ENCODE peak calls at places on chromosomes 7 and 10, in six cellular contexts. One of them, this sample, is unnamed.

GRCh38 chr7:116510795-116511194 is 11.3 kb downstream of the CAV2 start:
- DNase-seq in fibroblast of mammary gland: no peak
- DNase-seq in transverse colon: no peak
- DNase-seq in sigmoid colon: no peak
- DNase-seq in GM10248: no peak
- DNase-seq in B cell: no peak
- DNase-seq in this sample: no peak

GRCh38 chr10:49612513-49613159 is 1.2 kb upstream of the CHAT start:
- DNase-seq in fibroblast of mammary gland: no peak
- DNase-seq in transverse colon: no peak
- DNase-seq in sigmoid colon: peak
- DNase-seq in GM10248: no peak
- DNase-seq in B cell: no peak
- DNase-seq in this sample: no peak

GRCh38 chr7:100573691-100574361 is at the start of gene SAP25:
- DNase-seq in fibroblast of mammary gland: no peak
- DNase-seq in transverse colon: no peak
- DNase-seq in sigmoid colon: no peak
- DNase-seq in GM10248: no peak
- DNase-seq in B cell: no peak
- DNase-seq in this sample: no peak

GRCh38 chr7:82542665-82543064 is 99.1 kb upstream of the CACNA2D1 start:
- DNase-seq in fibroblast of mammary gland: peak
- DNase-seq in transverse colon: no peak
- DNase-seq in sigmoid colon: no peak
- DNase-seq in GM10248: no peak
- DNase-seq in B cell: no peak
- DNase-seq in this sample: peak

GRCh38 chr7:112869111-112869774 is 79.0 kb upstream of the TMEM168 start:
- DNase-seq in fibroblast of mammary gland: peak
- DNase-seq in transverse colon: peak
- DNase-seq in sigmoid colon: no peak
- DNase-seq in GM10248: peak
- DNase-seq in B cell: peak
- DNase-seq in this sample: peak

GRCh38 chr7:92699560-92699959 is 109.4 kb upstream of the FAM133B start:
- DNase-seq in fibroblast of mammary gland: peak
- DNase-seq in transverse colon: no peak
- DNase-seq in sigmoid colon: no peak
- DNase-seq in GM10248: no peak
- DNase-seq in B cell: no peak
- DNase-seq in this sample: peak

GRCh38 chr7:21429021-21429420 is 1.1 kb downstream of the SP4 start:
- DNase-seq in fibroblast of mammary gland: no peak
- DNase-seq in transverse colon: no peak
- DNase-seq in sigmoid colon: no peak
- DNase-seq in GM10248: no peak
- DNase-seq in B cell: no peak
- DNase-seq in this sample: no peak

GRCh38 chr7:139731802-139732470 is 45.9 kb downstream of the HIPK2 start:
- DNase-seq in fibroblast of mammary gland: peak
- DNase-seq in transverse colon: peak
- DNase-seq in sigmoid colon: peak
- DNase-seq in GM10248: no peak
- DNase-seq in B cell: peak
- DNase-seq in this sample: peak

DNA sequence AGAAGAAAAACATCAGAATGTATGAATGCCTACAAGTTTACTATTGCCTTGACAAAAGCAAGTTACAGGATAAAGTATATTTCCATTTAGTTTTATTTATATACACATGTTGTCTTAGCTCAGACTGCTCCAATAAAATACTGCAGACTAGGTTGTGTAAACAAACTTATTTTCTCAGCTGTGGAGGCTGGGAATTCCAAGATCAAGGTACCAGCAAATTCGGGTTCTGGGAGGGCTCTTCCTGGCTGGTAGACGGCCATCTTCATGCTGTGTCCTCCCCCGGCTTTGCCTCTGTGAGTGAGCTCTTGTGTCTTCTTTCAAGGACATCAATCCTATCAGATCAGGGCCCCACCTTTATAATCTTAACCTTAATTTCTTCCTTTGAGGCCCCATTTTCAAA is 77.1 kb upstream of the UNC5B start:
- DNase-seq in fibroblast of mammary gland: no peak
- DNase-seq in transverse colon: no peak
- DNase-seq in sigmoid colon: no peak
- DNase-seq in GM10248: no peak
- DNase-seq in B cell: no peak
- DNase-seq in this sample: no peak
- TF ChIP-seq CTCF in fibroblast of mammary gland: no peak
- TF ChIP-seq CTCF in transverse colon: no peak
- TF ChIP-seq CTCF in sigmoid colon: no peak
- TF ChIP-seq CTCF in GM10248: no peak
- TF ChIP-seq CTCF in B cell: no peak
- TF ChIP-seq CTCF in this sample: no peak

GRCh38 chr7:28160551-28160991 is 20.0 kb downstream of the JAZF1 start:
- DNase-seq in fibroblast of mammary gland: no peak
- DNase-seq in transverse colon: no peak
- DNase-seq in sigmoid colon: no peak
- DNase-seq in GM10248: no peak
- DNase-seq in B cell: no peak
- DNase-seq in this sample: peak

GRCh38 chr7:28155964-28156363 is 24.6 kb downstream of the JAZF1 start:
- DNase-seq in fibroblast of mammary gland: peak
- DNase-seq in transverse colon: no peak
- DNase-seq in sigmoid colon: no peak
- DNase-seq in GM10248: no peak
- DNase-seq in B cell: no peak
- DNase-seq in this sample: peak

GRCh38 chr7:28156401-28156800 is 24.2 kb downstream of the JAZF1 start:
- DNase-seq in fibroblast of mammary gland: no peak
- DNase-seq in transverse colon: no peak
- DNase-seq in sigmoid colon: no peak
- DNase-seq in GM10248: no peak
- DNase-seq in B cell: no peak
- DNase-seq in this sample: no peak

GRCh38 chr7:28157311-28157710 is 23.3 kb downstream of the JAZF1 start:
- DNase-seq in fibroblast of mammary gland: no peak
- DNase-seq in transverse colon: no peak
- DNase-seq in sigmoid colon: no peak
- DNase-seq in GM10248: no peak
- DNase-seq in B cell: no peak
- DNase-seq in this sample: no peak

DNA sequence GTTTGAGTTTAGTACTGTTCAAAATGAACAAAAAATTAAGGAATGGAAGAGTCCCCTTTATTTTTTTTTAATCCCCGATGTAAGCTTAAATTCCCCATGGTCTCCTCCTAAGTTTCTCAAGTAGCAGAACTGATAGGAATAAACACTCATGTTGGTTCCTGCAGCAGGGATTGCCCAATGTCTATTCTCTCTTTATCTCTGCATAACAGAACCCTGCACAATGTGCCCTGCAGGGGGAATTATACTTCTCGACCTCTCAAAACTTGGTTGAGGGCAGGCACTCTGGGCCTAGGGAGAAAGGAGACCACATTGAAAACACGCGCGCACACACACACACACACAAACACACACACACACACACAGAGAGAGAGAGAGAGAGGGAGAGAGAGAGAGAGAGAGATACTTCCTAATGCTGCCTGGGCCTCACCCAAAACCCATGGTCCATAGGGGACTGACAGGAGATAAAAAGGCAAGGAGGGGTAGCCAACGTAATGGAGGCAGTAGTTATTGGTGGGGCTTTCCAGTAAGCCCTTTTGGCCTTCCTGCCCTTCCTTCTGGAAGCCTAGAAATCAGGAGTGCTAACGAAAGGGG is 22.7 kb downstream of the JAZF1 start:
- DNase-seq in fibroblast of mammary gland: no peak
- DNase-seq in transverse colon: no peak
- DNase-seq in sigmoid colon: no peak
- DNase-seq in GM10248: no peak
- DNase-seq in B cell: no peak
- DNase-seq in this sample: no peak
- TF ChIP-seq CTCF in fibroblast of mammary gland: no peak
- TF ChIP-seq CTCF in transverse colon: no peak
- TF ChIP-seq CTCF in sigmoid colon: no peak
- TF ChIP-seq CTCF in GM10248: no peak
- TF ChIP-seq CTCF in B cell: no peak
- TF ChIP-seq CTCF in this sample: no peak

GRCh38 chr10:14876764-14877163 is 1.9 kb upstream of the SUV39H2 start:
- DNase-seq in fibroblast of mammary gland: no peak
- DNase-seq in transverse colon: no peak
- DNase-seq in sigmoid colon: no peak
- DNase-seq in GM10248: no peak
- DNase-seq in B cell: no peak
- DNase-seq in this sample: no peak

GRCh38 chr10:14880201-14880600 is 1.5 kb downstream of the SUV39H2 start:
- DNase-seq in fibroblast of mammary gland: no peak
- DNase-seq in transverse colon: no peak
- DNase-seq in sigmoid colon: no peak
- DNase-seq in GM10248: no peak
- DNase-seq in B cell: no peak
- DNase-seq in this sample: no peak

GRCh38 chr10:14879801-14880193 is 1.1 kb downstream of the SUV39H2 start:
- DNase-seq in fibroblast of mammary gland: no peak
- DNase-seq in transverse colon: no peak
- DNase-seq in sigmoid colon: no peak
- DNase-seq in GM10248: no peak
- DNase-seq in B cell: no peak
- DNase-seq in this sample: no peak

GRCh38 chr10:14879055-14879800 is 562 bp downstream of the SUV39H2 start:
- DNase-seq in fibroblast of mammary gland: no peak
- DNase-seq in transverse colon: peak
- DNase-seq in sigmoid colon: no peak
- DNase-seq in GM10248: no peak
- DNase-seq in B cell: no peak
- DNase-seq in this sample: no peak

GRCh38 chr10:14878266-14879054 is at the start of gene SUV39H2:
- DNase-seq in fibroblast of mammary gland: peak
- DNase-seq in transverse colon: peak
- DNase-seq in sigmoid colon: peak
- DNase-seq in GM10248: peak
- DNase-seq in B cell: peak
- DNase-seq in this sample: peak
- TF ChIP-seq CTCF in fibroblast of mammary gland: no peak
- TF ChIP-seq CTCF in transverse colon: no peak
- TF ChIP-seq CTCF in sigmoid colon: no peak
- TF ChIP-seq CTCF in GM10248: peak
- TF ChIP-seq CTCF in B cell: no peak
- TF ChIP-seq CTCF in this sample: no peak

GRCh38 chr7:36153571-36154097 is 580 bp downstream of the EEPD1 start:
- DNase-seq in fibroblast of mammary gland: no peak
- DNase-seq in transverse colon: no peak
- DNase-seq in sigmoid colon: peak
- DNase-seq in GM10248: no peak
- DNase-seq in B cell: no peak
- DNase-seq in this sample: no peak
- TF ChIP-seq CTCF in fibroblast of mammary gland: no peak
- TF ChIP-seq CTCF in transverse colon: no peak
- TF ChIP-seq CTCF in sigmoid colon: no peak
- TF ChIP-seq CTCF in GM10248: no peak
- TF ChIP-seq CTCF in B cell: no peak
- TF ChIP-seq CTCF in this sample: no peak

GRCh38 chr10:128087884-128088695 is 38.1 kb downstream of the MKI67 start:
- DNase-seq in fibroblast of mammary gland: no peak
- DNase-seq in transverse colon: no peak
- DNase-seq in sigmoid colon: no peak
- DNase-seq in GM10248: no peak
- DNase-seq in B cell: no peak
- DNase-seq in this sample: peak
- TF ChIP-seq CTCF in fibroblast of mammary gland: no peak
- TF ChIP-seq CTCF in transverse colon: no peak
- TF ChIP-seq CTCF in sigmoid colon: no peak
- TF ChIP-seq CTCF in GM10248: no peak
- TF ChIP-seq CTCF in B cell: no peak
- TF ChIP-seq CTCF in this sample: peak

GRCh38 chr10:76497671-76498070 is 1066.2 kb downstream of the LRMDA start:
- DNase-seq in fibroblast of mammary gland: no peak
- DNase-seq in transverse colon: no peak
- DNase-seq in sigmoid colon: no peak
- DNase-seq in GM10248: no peak
- DNase-seq in B cell: no peak
- DNase-seq in this sample: no peak
- TF ChIP-seq CTCF in fibroblast of mammary gland: no peak
- TF ChIP-seq CTCF in transverse colon: no peak
- TF ChIP-seq CTCF in sigmoid colon: no peak
- TF ChIP-seq CTCF in GM10248: no peak
- TF ChIP-seq CTCF in B cell: no peak
- TF ChIP-seq CTCF in this sample: no peak

DNA sequence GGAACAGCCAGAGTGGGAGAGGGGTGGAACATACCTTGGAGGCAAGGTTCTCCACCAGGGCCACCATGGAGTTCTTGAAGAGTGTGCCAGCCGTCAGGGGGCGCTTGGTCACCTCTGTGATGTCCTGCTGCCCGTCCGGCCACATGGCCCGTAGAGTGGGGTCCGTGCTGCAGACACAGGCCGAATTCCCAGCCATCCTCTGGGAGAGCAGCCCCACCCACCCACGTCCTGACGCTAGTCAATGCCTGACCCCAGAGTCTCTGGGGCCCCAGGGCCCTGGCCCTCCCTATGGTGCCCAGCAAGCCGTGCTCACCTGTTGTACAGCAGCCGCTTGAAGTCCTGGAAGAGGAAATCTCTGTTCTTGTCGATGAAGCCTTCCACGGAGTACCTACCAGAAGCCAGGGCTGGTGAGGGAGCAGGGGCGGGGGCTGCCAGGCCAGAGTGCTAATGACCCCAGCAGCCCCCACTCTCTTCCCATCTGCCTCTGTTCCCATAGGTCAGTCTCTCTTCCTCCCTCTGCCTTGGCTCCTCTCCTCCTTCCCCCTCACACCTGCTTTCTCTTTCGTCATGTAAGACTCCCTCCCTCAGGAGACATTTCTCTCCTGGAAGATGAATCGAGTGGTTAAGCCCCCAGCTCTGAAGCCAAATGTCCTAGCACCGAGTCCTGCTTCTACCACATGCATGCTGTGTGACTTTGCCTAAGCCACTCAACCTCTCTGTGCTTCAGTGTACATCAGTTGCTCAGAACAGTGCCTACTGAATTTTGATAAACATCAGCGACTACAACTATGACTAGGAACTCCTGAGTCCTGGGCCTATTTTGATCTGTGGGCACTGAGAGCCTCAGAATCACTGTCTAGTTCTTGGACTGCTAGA is 11.0 kb downstream of the MYO1G start:
- DNase-seq in fibroblast of mammary gland: no peak
- DNase-seq in transverse colon: no peak
- DNase-seq in sigmoid colon: peak
- DNase-seq in GM10248: no peak
- DNase-seq in B cell: peak
- DNase-seq in this sample: no peak
- TF ChIP-seq CTCF in fibroblast of mammary gland: peak
- TF ChIP-seq CTCF in transverse colon: no peak
- TF ChIP-seq CTCF in sigmoid colon: no peak
- TF ChIP-seq CTCF in GM10248: no peak
- TF ChIP-seq CTCF in B cell: no peak
- TF ChIP-seq CTCF in this sample: peak

GRCh38 chr10:42422911-42423310 is 215.5 kb downstream of the ZNF33B start:
- DNase-seq in fibroblast of mammary gland: no peak
- DNase-seq in transverse colon: no peak
- DNase-seq in sigmoid colon: no peak
- DNase-seq in GM10248: no peak
- DNase-seq in B cell: no peak
- DNase-seq in this sample: no peak

GRCh38 chr10:42431095-42431494 is 207.3 kb downstream of the ZNF33B start:
- DNase-seq in fibroblast of mammary gland: no peak
- DNase-seq in transverse colon: no peak
- DNase-seq in sigmoid colon: no peak
- DNase-seq in GM10248: no peak
- DNase-seq in B cell: no peak
- DNase-seq in this sample: no peak

GRCh38 chr10:42428534-42428933 is 209.8 kb downstream of the ZNF33B start:
- DNase-seq in fibroblast of mammary gland: peak
- DNase-seq in transverse colon: no peak
- DNase-seq in sigmoid colon: no peak
- DNase-seq in GM10248: no peak
- DNase-seq in B cell: no peak
- DNase-seq in this sample: peak
- TF ChIP-seq CTCF in fibroblast of mammary gland: peak
- TF ChIP-seq CTCF in transverse colon: peak
- TF ChIP-seq CTCF in sigmoid colon: peak
- TF ChIP-seq CTCF in GM10248: peak
- TF ChIP-seq CTCF in B cell: no peak
- TF ChIP-seq CTCF in this sample: peak